ENCODE peak calls at places on chromosome 1, in six cellular contexts. B, V, J, Y, P and R are unnamed samples.

GRCh38 chr1:26469558-26469957 is 2.7 kb upstream of the HMGN2 start:
- DNase-seq in J (no peak), P (no peak), V (peak), B (peak), Y (peak), R (no peak)

GRCh38 chr1:211951856-211952255 is 83.5 kb downstream of the INTS7 start:
- DNase-seq in B (no peak), P (peak), V (no peak), Y (no peak), J (peak), R (no peak)

GRCh38 chr1:29055160-29055559 is 68.5 kb downstream of the TMEM200B start:
- DNase-seq in V (no peak), P (no peak), B (no peak), Y (no peak), J (no peak), R (no peak)

GRCh38 chr1:178196631-178197030 is 102.7 kb downstream of the RASAL2 start:
- DNase-seq in V (no peak), J (no peak), Y (no peak), P (peak), B (no peak), R (no peak)

GRCh38 chr1:236522937-236523703 is 662 bp upstream of the LGALS8 start:
- DNase-seq in Y (peak), J (no peak), P (no peak), B (no peak), V (no peak), R (no peak)

GRCh38 chr1:38125837-38126520 is 79.4 kb upstream of the POU3F1 start:
- DNase-seq in B (no peak), V (no peak), Y (no peak), J (no peak), P (no peak), R (no peak)

GRCh38 chr1:33379631-33380354 is 51.1 kb downstream of the PHC2 start:
- DNase-seq in Y (no peak), B (no peak), J (peak), P (no peak), V (no peak), R (no peak)

GRCh38 chr1:21926814-21927530 is 10.1 kb downstream of the HSPG2 start:
- DNase-seq in B (no peak), V (no peak), J (peak), Y (no peak), P (peak), R (no peak)

GRCh38 chr1:232786845-232787455 is 18.3 kb upstream of the MAP10 start:
- DNase-seq in V (no peak), P (no peak), Y (no peak), B (no peak), J (no peak), R (no peak)

GRCh38 chr1:227938911-227939790 is 8.6 kb downstream of the WNT9A start:
- DNase-seq in P (no peak), B (no peak), J (no peak), Y (no peak), V (no peak), R (no peak)